ENCODE peak calls at places on chromosomes 1 and 21, in six cellular contexts. V is NCI-H510A, U is left cardiac atrium, A is nephron progenitor cell, L is T-helper 2 cell, I is ELR. X is an unnamed sample.

GRCh38 chr1:226629896-226630550 is 81.5 kb downstream of the STUM start:
- DNase-seq in I (no peak), V (no peak), L (no peak), A (no peak), U (no peak), X (no peak)

GRCh38 chr1:183879966-183880365 is 75.0 kb downstream of the RGL1 start:
- DNase-seq in L (no peak), U (no peak), A (no peak), V (no peak), I (no peak), X (no peak)

GRCh38 chr1:38190978-38191377 is 144.4 kb upstream of the POU3F1 start:
- DNase-seq in U (no peak), A (no peak), I (no peak), L (no peak), V (no peak), X (no peak)

GRCh38 chr1:78045850-78046778 is at the start of gene GIPC2:
- DNase-seq in V (peak), I (peak), U (peak), L (no peak), A (peak), X (no peak)

GRCh38 chr1:30418426-30419245 is 304.7 kb downstream of the MATN1 start:
- DNase-seq in I (no peak), U (no peak), A (no peak), V (no peak), L (no peak), X (no peak)

GRCh38 chr21:31612889-31613785 is 46.4 kb upstream of the SOD1 start:
- DNase-seq in I (peak), V (no peak), A (no peak), L (no peak), U (no peak), X (no peak)

GRCh38 chr1:78586572-78586971 is 33.7 kb upstream of the IFI44L start:
- DNase-seq in I (peak), A (no peak), U (no peak), V (no peak), L (no peak), X (no peak)

GRCh38 chr21:45848352-45848751 is 133.2 kb upstream of the COL6A1 start:
- DNase-seq in L (no peak), U (no peak), V (no peak), I (no peak), A (no peak), X (no peak)

GRCh38 chr1:207964195-207964966 is 53.5 kb upstream of the CD34 start:
- DNase-seq in L (no peak), A (no peak), U (no peak), V (no peak), I (peak), X (no peak)

GRCh38 chr1:77348561-77348960 is 66.7 kb downstream of the AK5 start:
- DNase-seq in L (no peak), V (no peak), I (no peak), A (no peak), U (no peak), X (no peak)

GRCh38 chr1:209652873-209653401 is 712 bp upstream of the LAMB3 start:
- DNase-seq in U (peak), I (peak), V (peak), L (no peak), A (no peak), X (peak)

GRCh38 chr21:36423772-36424433 is 38.7 kb downstream of the CHAF1B start:
- DNase-seq in A (no peak), U (no peak), V (no peak), I (no peak), L (no peak), X (no peak)

GRCh38 chr1:199612976-199613774 is 414.3 kb upstream of the NR5A2 start:
- DNase-seq in A (no peak), U (no peak), L (no peak), I (peak), V (no peak), X (no peak)

X was measured in COR-L47.